ENCODE peak calls at places on chromosome 15, in six cellular contexts. W is psoas muscle; X is dorsolateral prefrontal cortex; J is BJ; M is B cell; V is CD4-positive, alpha-beta T cell. F is an unnamed sample.

GRCh38 chr15:44545934-44546802 is 9.2 kb downstream of the EIF3J start:
- DNase-seq in W (peak), V (no peak), J (peak), X (no peak), M (no peak), F (no peak)

GRCh38 chr15:79092382-79092781 is 1.8 kb upstream of the RASGRF1 start:
- DNase-seq in W (no peak), X (no peak), M (no peak), J (no peak), V (no peak), F (no peak)

GRCh38 chr15:77907824-77908751 is 169.4 kb downstream of the TBC1D2B start:
- DNase-seq in X (no peak), M (no peak), J (no peak), V (peak), W (no peak), F (no peak)

GRCh38 chr15:100867476-100867875 is 12.2 kb upstream of the ALDH1A3 start:
- DNase-seq in M (no peak), X (no peak), J (no peak), W (no peak), V (no peak), F (no peak)

GRCh38 chr15:88894819-88895767 is at the start of gene HAPLN3:
- DNase-seq in X (no peak), M (peak), J (no peak), V (peak), W (no peak), F (no peak)

GRCh38 chr15:35986072-35986666 is 440.2 kb upstream of the DPH6 start:
- DNase-seq in X (no peak), W (peak), M (no peak), V (no peak), J (no peak), F (no peak)

GRCh38 chr15:40103124-40103858 is 5.4 kb downstream of the BMF start:
- DNase-seq in W (peak), V (no peak), J (peak), M (no peak), X (peak), F (peak)

GRCh38 chr15:76501726-76502125 is 165.2 kb downstream of the ISL2 start:
- DNase-seq in M (no peak), W (no peak), V (no peak), X (no peak), J (no peak), F (no peak)

GRCh38 chr15:90646662-90647305 is 70.4 kb upstream of the BLM start:
- DNase-seq in J (no peak), V (no peak), M (no peak), W (no peak), X (no peak), F (no peak)

GRCh38 chr15:43484455-43484854 is 8.5 kb downstream of the TP53BP1 start:
- DNase-seq in V (no peak), X (no peak), W (no peak), J (no peak), M (no peak), F (no peak)

GRCh38 chr15:68620721-68621528 is 42.1 kb downstream of the CORO2B start:
- DNase-seq in W (peak), V (no peak), M (no peak), J (peak), X (peak), F (no peak)

GRCh38 chr15:69200773-69201745 is 40.6 kb downstream of the GLCE start:
- DNase-seq in W (no peak), X (no peak), M (no peak), J (no peak), V (no peak), F (no peak)

GRCh38 chr15:59268980-59269472 is 62.4 kb downstream of the LDHAL6B start:
- DNase-seq in W (no peak), X (no peak), M (no peak), V (no peak), J (no peak), F (no peak)

GRCh38 chr15:32683906-32684584 is 33.8 kb upstream of the GREM1 start:
- DNase-seq in J (peak), W (no peak), M (no peak), X (peak), V (no peak), F (no peak)

GRCh38 chr15:52963865-52964264 is 173.7 kb upstream of the ONECUT1 start:
- DNase-seq in W (no peak), V (no peak), J (no peak), X (no peak), M (no peak), F (no peak)

DNA sequence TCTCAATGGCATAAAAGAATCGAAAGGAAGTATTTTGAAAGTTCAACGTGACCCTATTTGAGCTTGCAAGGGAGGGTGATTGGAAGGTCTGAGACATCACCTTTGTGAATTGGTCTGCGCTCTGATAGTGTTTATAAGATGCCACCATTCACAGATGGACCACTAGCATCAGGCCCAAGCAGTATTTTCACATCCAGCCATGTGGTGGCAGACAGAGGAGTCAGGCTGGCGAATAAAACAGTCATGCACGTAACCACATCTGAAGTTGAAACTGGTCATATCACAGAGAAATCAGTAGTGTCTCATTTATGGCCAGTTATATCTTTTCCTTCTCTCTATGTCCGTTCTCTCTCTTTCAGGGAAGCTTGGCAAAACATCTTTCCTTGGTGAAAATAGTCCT is 170.1 kb upstream of the ONECUT1 start:
- DNase-seq in W (no peak), J (no peak), V (no peak), X (no peak), M (no peak), F (no peak)
- TF ChIP-seq CTCF in W (no peak), J (no peak), V (no peak), X (no peak), M (no peak), F (no peak)

GRCh38 chr15:80618666-80619481 is 76.2 kb upstream of the ABHD17C start:
- DNase-seq in M (no peak), W (no peak), X (no peak), J (no peak), V (no peak), F (no peak)

GRCh38 chr15:80615783-80616391 is 79.2 kb upstream of the ABHD17C start:
- DNase-seq in W (peak), V (no peak), M (no peak), J (peak), X (no peak), F (no peak)

GRCh38 chr15:80620141-80620540 is 75.0 kb upstream of the ABHD17C start:
- DNase-seq in J (no peak), W (no peak), X (no peak), V (no peak), M (no peak), F (no peak)

GRCh38 chr15:80620931-80621330 is 74.2 kb upstream of the ABHD17C start:
- DNase-seq in V (no peak), X (no peak), W (no peak), J (no peak), M (no peak), F (no peak)

DNA sequence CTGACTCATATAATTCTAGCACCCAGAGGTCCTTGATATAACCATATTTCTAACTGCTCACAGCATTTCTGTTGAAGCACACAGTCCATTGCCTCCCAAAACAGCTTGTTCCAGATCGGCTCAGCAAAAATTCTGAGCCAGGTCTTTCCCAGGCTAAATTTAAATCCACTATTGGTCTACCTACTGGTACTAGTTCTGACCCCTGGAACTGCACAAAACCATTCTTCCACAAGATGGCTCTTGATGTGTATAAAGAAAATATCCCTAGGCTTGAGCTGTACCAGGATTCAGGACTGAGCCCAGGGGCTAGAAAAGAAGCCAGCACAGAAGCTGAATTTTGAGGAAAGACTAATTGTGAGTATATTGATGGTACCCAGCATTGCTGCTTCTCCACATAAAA is 75.4 kb upstream of the ABHD17C start:
- DNase-seq in X (no peak), M (no peak), J (no peak), W (no peak), V (no peak), F (no peak)
- TF ChIP-seq CTCF in X (peak), M (no peak), J (peak), W (peak), V (no peak), F (peak)

GRCh38 chr15:28459279-28459678 is 73.5 kb downstream of the GOLGA8G start:
- DNase-seq in X (no peak), M (no peak), J (no peak), V (no peak), W (no peak), F (no peak)

DNA sequence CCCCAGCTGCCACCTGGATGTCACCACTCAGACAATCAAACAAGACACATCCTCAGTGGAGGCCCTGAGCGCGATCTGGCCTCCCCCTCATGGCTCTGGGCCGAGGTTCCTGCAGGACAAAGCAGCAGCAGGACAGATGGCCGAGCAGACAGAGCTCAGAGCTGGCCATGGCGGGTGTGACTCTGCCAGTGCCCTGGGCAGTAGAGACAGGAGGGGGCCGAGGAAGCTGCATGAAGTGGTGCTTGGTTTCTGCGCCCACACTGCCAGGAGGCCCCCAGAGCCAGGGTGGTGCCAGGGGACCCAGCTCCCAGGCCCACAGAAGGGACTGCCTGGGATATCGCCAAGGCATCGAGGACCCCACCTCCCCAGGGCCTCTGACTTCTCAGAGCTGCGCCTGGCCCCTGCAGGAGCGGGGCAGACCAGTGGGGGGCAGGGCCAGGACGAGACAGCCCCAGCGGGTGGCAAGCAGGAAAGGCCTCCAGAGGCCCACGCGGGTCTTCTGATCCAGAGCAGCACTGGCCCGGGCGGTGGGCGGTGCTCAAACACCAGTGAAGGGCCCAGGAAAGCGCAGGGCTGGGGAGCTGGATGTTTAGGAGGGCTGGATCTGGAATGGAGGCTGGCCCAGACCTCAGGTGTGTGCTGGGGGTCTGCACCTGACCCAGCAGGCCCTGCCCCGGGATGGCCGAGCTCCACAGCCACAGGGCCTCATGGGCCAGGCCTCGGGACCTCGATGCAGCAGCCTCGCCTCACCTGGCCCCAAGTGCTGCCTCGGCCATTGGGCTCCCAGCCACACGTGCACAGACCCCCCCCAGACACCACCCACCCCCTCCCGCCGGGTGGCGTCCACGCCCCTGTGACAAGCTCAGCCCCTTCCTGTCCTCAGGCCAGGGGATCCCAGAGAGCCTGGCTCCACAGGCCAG is 76.0 kb downstream of the GOLGA8G start:
- DNase-seq in J (no peak), V (no peak), W (peak), X (peak), M (peak), F (peak)
- TF ChIP-seq CTCF in J (no peak), V (no peak), W (no peak), X (no peak), M (no peak), F (no peak)

DNA sequence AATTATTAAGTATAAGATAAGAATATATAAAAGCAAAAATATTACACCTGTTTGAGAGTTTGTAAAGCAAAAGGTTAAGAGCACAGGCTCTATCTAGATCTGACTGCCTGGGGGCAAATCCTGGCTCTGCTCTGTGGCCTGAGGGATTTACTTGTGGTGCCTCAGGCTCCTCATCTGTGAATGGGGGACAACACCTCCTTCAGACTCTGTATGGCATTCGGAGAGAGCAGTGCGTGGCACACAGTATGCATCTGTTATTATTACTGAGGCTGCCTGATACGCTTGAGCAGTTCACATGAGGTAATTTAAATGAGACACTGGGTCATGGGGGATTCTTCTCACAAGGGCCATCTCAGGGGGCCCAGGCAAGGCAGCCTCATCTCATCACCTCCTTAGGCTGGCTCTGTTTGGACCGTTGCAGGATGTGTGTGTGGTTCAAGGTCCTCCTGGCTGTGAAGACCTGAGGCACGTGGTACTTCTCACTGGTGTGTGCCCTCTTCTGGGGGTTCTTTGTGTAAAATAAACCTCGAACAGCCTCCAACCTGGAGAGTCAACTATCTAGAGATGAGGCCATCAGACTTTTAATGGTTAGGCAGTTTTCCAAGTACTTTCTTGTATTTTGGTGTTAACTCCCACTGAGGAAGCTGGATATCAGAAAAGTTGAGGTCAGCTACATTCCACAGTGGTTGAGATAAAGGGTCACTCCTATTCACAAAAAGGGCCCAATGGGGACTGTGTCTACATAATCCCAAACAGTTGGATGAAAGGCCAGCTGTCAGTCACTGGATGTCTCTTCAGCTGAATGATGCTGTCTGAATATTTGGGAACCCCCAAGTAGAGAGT is 9.0 kb downstream of the GNB5 start:
- DNase-seq in V (no peak), M (peak), X (no peak), J (no peak), W (no peak), F (no peak)
- TF ChIP-seq CTCF in V (no peak), M (peak), X (no peak), J (no peak), W (no peak), F (no peak)

GRCh38 chr15:51224428-51224827 is 114.0 kb downstream of the CYP19A1 start:
- DNase-seq in V (no peak), J (no peak), M (no peak), X (no peak), W (no peak), F (no peak)

GRCh38 chr15:51226813-51227212 is 111.6 kb downstream of the CYP19A1 start:
- DNase-seq in W (no peak), J (no peak), V (no peak), X (no peak), M (no peak), F (no peak)

GRCh38 chr15:51218249-51218648 is 120.1 kb downstream of the CYP19A1 start:
- DNase-seq in X (no peak), V (no peak), J (no peak), M (no peak), W (no peak), F (no peak)

GRCh38 chr15:51227967-51228783 is 110.2 kb downstream of the CYP19A1 start:
- DNase-seq in V (no peak), M (no peak), J (peak), X (no peak), W (no peak), F (no peak)

GRCh38 chr15:51223771-51224229 is 114.6 kb downstream of the CYP19A1 start:
- DNase-seq in M (no peak), J (peak), W (no peak), X (no peak), V (no peak), F (no peak)
- TF ChIP-seq CTCF in M (no peak), J (no peak), W (no peak), X (no peak), V (no peak), F (no peak)

GRCh38 chr15:28881600-28881999 is 4.2 kb upstream of the APBA2 start:
- DNase-seq in X (no peak), M (no peak), V (no peak), J (no peak), W (no peak), F (no peak)
- TF ChIP-seq CTCF in X (no peak), M (no peak), V (no peak), J (no peak), W (no peak), F (peak)

GRCh38 chr15:71386448-71387236 is 271.4 kb downstream of the THSD4 start:
- DNase-seq in M (no peak), V (no peak), X (no peak), J (no peak), W (no peak), F (no peak)
- TF ChIP-seq CTCF in M (no peak), V (peak), X (peak), J (peak), W (peak), F (peak)

DNA sequence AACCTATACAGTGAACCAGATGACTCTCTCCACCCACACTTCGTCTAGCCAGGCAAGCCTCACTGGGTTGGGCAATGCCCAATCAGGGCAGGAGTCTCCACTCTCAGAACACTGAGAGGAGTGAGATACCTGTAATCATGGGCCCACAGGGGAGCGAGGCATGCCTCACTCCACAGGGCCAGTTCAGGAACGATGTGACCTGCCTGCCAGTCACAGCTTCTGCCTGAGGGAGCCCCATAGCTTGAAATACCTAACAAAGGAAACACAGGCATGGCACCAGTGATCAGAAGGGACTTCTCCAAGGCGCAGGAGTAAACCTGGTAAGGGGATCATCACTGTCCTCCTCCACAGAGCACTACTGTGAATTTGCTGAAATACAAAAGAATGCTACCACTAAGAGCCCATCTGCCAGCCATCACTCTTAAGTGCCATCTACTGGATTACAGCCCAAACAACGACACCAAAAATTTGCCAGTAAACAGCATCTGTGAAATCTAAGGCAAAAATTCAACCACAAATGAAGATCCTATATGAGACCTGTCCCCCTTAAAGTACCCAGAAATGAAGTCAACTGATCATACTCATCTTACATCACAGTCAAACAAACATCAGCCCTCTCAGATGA is 689.9 kb upstream of the SEMA6D start:
- DNase-seq in M (no peak), V (no peak), X (no peak), J (no peak), W (no peak), F (no peak)
- TF ChIP-seq CTCF in M (no peak), V (no peak), X (no peak), J (no peak), W (no peak), F (no peak)

DNA sequence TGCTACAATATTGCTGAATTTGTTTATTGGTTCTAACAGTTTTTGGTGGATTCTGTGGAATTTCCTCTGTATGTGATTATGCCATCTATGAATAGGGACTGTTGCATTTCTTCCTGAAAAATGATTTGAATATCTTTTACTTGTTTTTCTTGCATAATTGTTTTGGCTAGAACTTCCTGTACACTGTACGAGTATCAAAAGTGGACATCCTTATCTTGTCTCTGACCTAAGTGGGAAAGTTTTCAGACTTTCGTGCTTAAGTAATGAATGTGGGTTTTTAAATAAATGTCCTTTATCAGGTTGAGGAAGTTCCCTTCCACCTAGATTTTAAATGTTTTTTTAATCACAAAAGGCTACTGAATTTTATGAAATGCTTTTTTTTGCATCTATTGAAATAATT is 203.8 kb upstream of the ATP10A start:
- DNase-seq in X (no peak), J (no peak), M (no peak), W (no peak), V (no peak), F (no peak)
- TF ChIP-seq CTCF in X (no peak), J (no peak), M (no peak), W (no peak), V (no peak), F (no peak)